ENCODE peak calls at places on chromosomes 12 and 14, in four cellular contexts. I is aorta, E is testis, X is uterus. P is an unnamed sample.

GRCh38 chr14:52351191-52351560 is 37.1 kb downstream of the PTGER2 start:
- DNase-seq in I (no peak), E (no peak), X (no peak), P (no peak)

GRCh38 chr12:100437038-100437841 is 36.4 kb upstream of the NR1H4 start:
- DNase-seq in I (no peak), E (no peak), X (no peak), P (no peak)

GRCh38 chr12:131929530-131930456 is 717 bp downstream of the PUS1 start:
- DNase-seq in I (peak), E (peak), X (no peak), P (no peak)

GRCh38 chr14:29037428-29037827 is 270.8 kb downstream of the FOXG1 start:
- DNase-seq in I (no peak), E (no peak), X (no peak), P (no peak)

GRCh38 chr12:80632835-80633234 is 74.6 kb upstream of the MYF6 start:
- DNase-seq in I (peak), E (peak), X (no peak), P (peak)

GRCh38 chr14:80271389-80271788 is 60.1 kb upstream of the DIO2 start:
- DNase-seq in I (no peak), E (no peak), X (no peak), P (no peak)

GRCh38 chr12:110199360-110200123 is 75.4 kb downstream of the IFT81 start:
- DNase-seq in I (no peak), E (no peak), X (no peak), P (no peak)

GRCh38 chr12:78871566-78871965 is 7.0 kb downstream of the SYT1 start:
- DNase-seq in I (no peak), E (no peak), X (no peak), P (no peak)

GRCh38 chr12:54666008-54666407 is 17.8 kb upstream of the DCD start:
- DNase-seq in I (no peak), E (no peak), X (no peak), P (no peak)

GRCh38 chr12:128871516-128871892 is 18.2 kb downstream of the GLT1D1 start:
- DNase-seq in I (no peak), E (no peak), X (no peak), P (no peak)

GRCh38 chr12:131990066-131990979 is 40.6 kb downstream of the EP400 start:
- DNase-seq in I (no peak), E (peak), X (no peak), P (no peak)

DNA sequence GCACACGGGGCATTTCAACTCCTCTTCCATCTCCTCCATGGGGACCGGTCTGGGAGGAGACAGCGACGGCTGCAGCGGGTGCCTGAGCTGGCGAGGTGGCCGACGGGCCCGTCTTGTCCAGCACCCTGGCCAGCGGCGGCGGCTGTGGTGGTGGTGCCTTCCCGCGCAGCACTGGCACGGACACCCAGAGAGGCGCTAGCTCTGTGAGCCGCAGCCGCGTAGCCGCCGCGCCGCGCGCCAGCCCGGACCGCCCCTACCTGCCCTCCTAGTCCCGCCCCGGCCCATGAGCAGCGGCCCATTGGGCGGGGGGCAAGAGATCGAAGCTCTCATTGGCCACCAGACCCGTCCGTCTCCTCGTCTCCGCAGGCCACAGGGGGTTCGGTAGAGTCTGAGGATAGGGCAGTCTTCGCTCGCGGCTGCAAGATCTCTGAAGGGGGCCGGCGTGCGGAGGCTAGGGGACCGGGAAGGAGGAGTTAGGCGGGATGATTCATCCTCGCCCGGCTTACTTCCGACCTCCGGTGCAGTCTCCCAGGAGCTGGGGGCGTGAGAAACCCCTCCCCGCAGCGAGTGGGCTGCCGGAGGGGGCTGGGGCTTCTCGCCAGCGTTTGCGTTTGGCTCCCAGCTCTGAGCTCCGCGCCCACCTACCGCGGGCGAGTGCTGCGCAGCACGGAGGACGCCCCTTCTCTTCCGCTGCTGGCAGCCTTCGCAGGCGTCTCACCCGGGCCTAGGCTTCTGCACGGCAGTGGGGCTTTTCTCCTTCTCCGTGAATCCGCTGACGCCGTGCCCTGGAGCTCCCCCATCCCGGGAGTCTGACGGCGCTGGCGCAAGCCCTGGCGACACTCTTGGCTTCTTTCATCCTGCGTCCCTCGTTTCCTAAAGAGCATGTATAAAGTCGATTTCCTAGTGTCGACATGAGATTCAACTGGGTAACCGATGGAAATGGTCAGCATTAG is at the start of gene TRIM9:
- DNase-seq in I (peak), E (peak), X (peak), P (peak)
- H3K27ac ChIP-seq in I (no peak), E (peak), X (peak), P (peak)

GRCh38 chr12:94211011-94211410 is 62.6 kb downstream of the PLXNC1 start:
- DNase-seq in I (no peak), E (no peak), X (no peak), P (no peak)

GRCh38 chr12:94207467-94208432 is 59.4 kb downstream of the PLXNC1 start:
- DNase-seq in I (no peak), E (no peak), X (no peak), P (no peak)

GRCh38 chr12:94206886-94207285 is 58.5 kb downstream of the PLXNC1 start:
- DNase-seq in I (no peak), E (no peak), X (no peak), P (no peak)

GRCh38 chr12:94209240-94209639 is 60.9 kb downstream of the PLXNC1 start:
- DNase-seq in I (no peak), E (no peak), X (no peak), P (no peak)

DNA sequence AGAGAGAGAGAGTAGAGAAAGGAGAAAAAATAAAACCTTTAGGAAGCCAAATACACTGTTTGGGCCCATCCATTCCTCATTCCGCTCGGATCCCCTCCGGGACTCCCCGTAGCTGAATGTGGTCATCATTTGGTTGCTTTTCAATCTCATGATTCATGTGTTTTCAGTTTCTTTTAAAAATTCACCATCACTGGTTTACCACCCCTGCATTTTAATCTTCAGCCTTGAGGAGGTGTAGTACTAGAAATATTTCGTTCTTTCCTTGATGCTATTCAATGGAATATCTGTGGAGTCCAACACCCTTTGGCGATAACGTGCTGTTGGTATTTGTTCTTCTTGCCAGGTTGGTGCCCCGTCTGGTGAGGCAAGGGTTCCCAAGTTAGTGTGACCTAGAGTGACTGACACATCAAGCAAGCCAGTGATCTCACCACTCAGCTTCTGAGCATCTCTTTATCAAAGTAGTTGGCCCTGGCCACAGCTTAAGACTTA is 60.1 kb downstream of the PLXNC1 start:
- DNase-seq in I (no peak), E (peak), X (no peak), P (no peak)
- H3K27ac ChIP-seq in I (no peak), E (peak), X (peak), P (no peak)

GRCh38 chr14:53509845-53510244 is 356.7 kb upstream of the DDHD1 start:
- DNase-seq in I (no peak), E (peak), X (peak), P (no peak)
- H3K27ac ChIP-seq in I (no peak), E (no peak), X (peak), P (no peak)

DNA sequence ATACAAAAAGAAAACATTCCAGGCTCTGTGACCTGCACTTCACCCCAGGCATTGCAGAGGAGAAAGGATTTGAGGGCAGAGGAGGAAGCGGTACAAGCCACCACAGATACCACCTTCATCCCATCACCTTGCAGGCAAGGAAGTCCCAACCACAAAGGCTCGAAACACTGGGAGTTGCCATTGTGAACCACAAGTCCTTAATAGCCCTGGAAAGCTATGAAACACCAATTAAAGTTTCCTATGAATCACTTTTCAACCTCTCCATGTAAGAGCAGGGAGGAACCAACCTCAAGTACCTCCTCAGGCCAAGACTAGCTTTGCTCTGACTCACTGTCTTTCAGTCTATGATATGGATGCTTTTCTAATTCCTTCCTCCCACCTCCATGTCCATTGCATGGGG is 27.0 kb downstream of the MAP3K9 start:
- DNase-seq in I (no peak), E (no peak), X (no peak), P (no peak)
- H3K27ac ChIP-seq in I (no peak), E (no peak), X (no peak), P (no peak)

GRCh38 chr12:74985986-74986319 is 223.7 kb downstream of the KCNC2 start:
- DNase-seq in I (no peak), E (no peak), X (no peak), P (no peak)
- H3K27ac ChIP-seq in I (no peak), E (no peak), X (no peak), P (no peak)

GRCh38 chr14:102592969-102593840 is 756 bp downstream of the RCOR1 start:
- DNase-seq in I (peak), E (peak), X (peak), P (peak)
- H3K27ac ChIP-seq in I (peak), E (peak), X (peak), P (peak)